ENCODE peak calls at places on chromosomes 7 and 10, in four cellular contexts. E is CD8-positive, alpha-beta T cell; L is astrocyte; U is astrocyte of the spinal cord. X is an unnamed sample.

GRCh38 chr10:4354382-4354812 is 471.6 kb upstream of the AKR1E2 start:
- DNase-seq in E (no peak), L (peak), U (peak), X (peak)

GRCh38 chr7:92827464-92827863 is 8.9 kb downstream of the CDK6 start:
- DNase-seq in E (no peak), L (peak), U (no peak), X (no peak)

GRCh38 chr7:124723012-124723411 is 42.6 kb downstream of the GPR37 start:
- DNase-seq in E (no peak), L (peak), U (peak), X (no peak)

GRCh38 chr7:93108003-93108402 is 9.8 kb downstream of the SAMD9 start:
- DNase-seq in E (no peak), L (no peak), U (no peak), X (no peak)

GRCh38 chr10:62992145-62992721 is 140.9 kb upstream of the NRBF2 start:
- DNase-seq in E (no peak), L (peak), U (peak), X (no peak)

GRCh38 chr7:87364246-87364645 is 18.8 kb downstream of the CROT start:
- DNase-seq in E (no peak), L (no peak), U (no peak), X (no peak)

GRCh38 chr7:144835166-144835611 is 664 bp downstream of the TPK1 start:
- DNase-seq in E (peak), L (peak), U (peak), X (no peak)

GRCh38 chr7:155549226-155549625 is 2.9 kb upstream of the CNPY1 start:
- DNase-seq in E (no peak), L (no peak), U (no peak), X (no peak)

GRCh38 chr7:46134795-46135194 is 213.7 kb upstream of the IGFBP3 start:
- DNase-seq in E (no peak), L (no peak), U (no peak), X (no peak)

GRCh38 chr10:101273736-101274135 is 44.5 kb upstream of the LBX1 start:
- DNase-seq in E (no peak), L (no peak), U (no peak), X (no peak)

GRCh38 chr7:156105337-156106106 is 293.3 kb upstream of the SHH start:
- DNase-seq in E (no peak), L (no peak), U (no peak), X (peak)

GRCh38 chr7:102149416-102149815 is 137.3 kb upstream of the SH2B2 start:
- DNase-seq in E (no peak), L (no peak), U (no peak), X (no peak)

GRCh38 chr10:61901829-61902447 is 439 bp downstream of the ARID5B start:
- DNase-seq in E (no peak), L (peak), U (no peak), X (no peak)

GRCh38 chr7:134548877-134549276 is at the start of gene AKR1B15:
- DNase-seq in E (no peak), L (no peak), U (no peak), X (no peak)

GRCh38 chr10:88428442-88428841 is 154.7 kb downstream of the RNLS start:
- DNase-seq in E (no peak), L (peak), U (peak), X (no peak)

GRCh38 chr10:15518256-15518655 is 147.2 kb upstream of the FAM171A1 start:
- DNase-seq in E (no peak), L (peak), U (peak), X (peak)

GRCh38 chr7:93055543-93056107 is 62.2 kb downstream of the SAMD9 start:
- DNase-seq in E (no peak), L (peak), U (peak), X (no peak)

GRCh38 chr10:11177926-11178453 is 160.3 kb downstream of the CELF2 start:
- DNase-seq in E (peak), L (no peak), U (no peak), X (no peak)

GRCh38 chr7:50069613-50070012 is 23.4 kb downstream of the ZPBP start:
- DNase-seq in E (peak), L (peak), U (peak), X (no peak)

GRCh38 chr10:132746801-132747625 is 38.9 kb downstream of the NKX6-2 start:
- DNase-seq in E (no peak), L (no peak), U (no peak), X (no peak)

GRCh38 chr10:79140083-79140793 is 71.5 kb downstream of the ZMIZ1 start:
- DNase-seq in E (no peak), L (peak), U (no peak), X (no peak)

GRCh38 chr7:121107923-121108498 is 119.5 kb downstream of the CPED1 start:
- DNase-seq in E (no peak), L (peak), U (peak), X (peak)

GRCh38 chr10:49512121-49512809 is 26.7 kb downstream of the ERCC6 start:
- DNase-seq in E (no peak), L (peak), U (peak), X (peak)

GRCh38 chr7:148356303-148356702 is 234.3 kb upstream of the C7orf33 start:
- DNase-seq in E (no peak), L (no peak), U (no peak), X (peak)

GRCh38 chr10:132660385-132660784 is 122.8 kb downstream of the INPP5A start:
- DNase-seq in E (no peak), L (no peak), U (no peak), X (no peak)

GRCh38 chr10:103715430-103715829 is 139.9 kb downstream of the SH3PXD2A start:
- DNase-seq in E (no peak), L (peak), U (peak), X (no peak)

GRCh38 chr10:96642973-96643372 is 56.2 kb upstream of the TM9SF3 start:
- DNase-seq in E (peak), L (no peak), U (peak), X (no peak)

GRCh38 chr10:21750424-21750823 is 216.4 kb downstream of the MLLT10 start:
- DNase-seq in E (no peak), L (peak), U (no peak), X (no peak)

GRCh38 chr10:5566606-5567005 is 41.8 kb downstream of the CALML3 start:
- DNase-seq in E (no peak), L (no peak), U (no peak), X (no peak)

DNA sequence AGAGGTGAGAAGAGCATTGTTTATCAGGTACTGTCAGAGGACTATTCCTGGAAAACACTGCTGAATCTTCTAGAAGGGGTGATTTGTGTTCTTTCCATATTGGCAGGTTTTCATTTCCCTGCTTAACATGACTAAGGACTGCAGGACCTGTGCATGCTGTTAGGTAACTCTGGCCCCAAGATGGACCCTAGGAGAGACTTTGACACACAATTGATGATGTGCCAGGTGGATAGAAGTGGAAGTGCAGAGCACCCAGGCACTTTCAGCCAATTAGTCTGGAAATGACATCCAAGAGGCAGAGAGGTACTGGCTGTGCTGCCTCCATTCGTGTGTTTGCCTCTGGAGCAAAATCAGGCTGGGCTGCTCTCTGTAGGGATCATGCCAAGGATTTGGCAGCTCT is 496.3 kb upstream of the GALNT17 start:
- DNase-seq in E (no peak), L (no peak), U (no peak), X (no peak)
- TF ChIP-seq CTCF in E (no peak), L (no peak), U (no peak), X (no peak)

GRCh38 chr10:91410638-91411367 is 659 bp downstream of the HECTD2 start:
- DNase-seq in E (no peak), L (peak), U (peak), X (no peak)

GRCh38 chr10:91412688-91413087 is 2.5 kb downstream of the HECTD2 start:
- DNase-seq in E (no peak), L (no peak), U (no peak), X (no peak)

GRCh38 chr10:91409069-91409868 is 875 bp upstream of the HECTD2 start:
- DNase-seq in E (no peak), L (peak), U (peak), X (no peak)

GRCh38 chr10:91406322-91406721 is 3.8 kb upstream of the HECTD2 start:
- DNase-seq in E (no peak), L (no peak), U (no peak), X (no peak)

DNA sequence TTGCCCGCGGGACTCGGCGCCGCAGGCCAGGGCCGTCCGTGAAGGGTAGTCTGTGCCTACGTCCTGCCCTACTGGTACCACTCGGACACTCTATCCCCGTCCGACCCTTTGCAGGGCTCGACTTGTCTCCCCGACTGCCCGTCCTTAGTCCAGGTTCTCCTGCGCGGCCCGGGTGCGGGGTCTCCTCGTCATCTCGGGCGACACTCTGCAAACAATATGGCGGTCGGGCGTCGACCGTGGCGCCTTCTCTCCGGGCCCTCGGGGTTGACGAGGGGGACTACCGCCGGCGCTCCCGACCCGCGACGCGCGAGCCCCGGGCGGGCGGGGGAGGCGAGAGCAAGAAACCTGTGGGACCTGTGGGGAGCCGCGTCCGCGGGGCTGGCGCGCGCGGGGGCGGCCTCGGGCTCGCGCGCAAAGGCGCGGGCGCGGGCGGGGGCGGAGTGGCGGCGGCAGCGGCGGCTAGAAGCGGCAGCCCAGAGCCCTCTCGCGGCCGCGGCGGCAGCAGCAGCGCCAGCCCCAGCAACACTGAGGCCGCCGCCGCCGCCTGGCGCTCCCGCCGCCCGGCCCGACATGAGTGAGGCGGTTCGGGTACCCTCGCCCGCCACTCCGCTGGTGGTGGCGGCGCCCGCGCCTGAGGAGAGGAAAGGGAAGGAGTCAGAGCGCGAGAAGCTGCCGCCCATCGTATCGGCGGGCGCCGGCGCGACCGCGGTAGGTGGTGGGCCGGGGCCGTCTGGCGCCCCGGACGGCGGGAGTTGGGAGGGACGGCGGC is at the start of gene HECTD2:
- DNase-seq in E (peak), L (peak), U (peak), X (no peak)
- H3K4me3 ChIP-seq in E (peak), L (peak), U (peak), X (peak)

DNA sequence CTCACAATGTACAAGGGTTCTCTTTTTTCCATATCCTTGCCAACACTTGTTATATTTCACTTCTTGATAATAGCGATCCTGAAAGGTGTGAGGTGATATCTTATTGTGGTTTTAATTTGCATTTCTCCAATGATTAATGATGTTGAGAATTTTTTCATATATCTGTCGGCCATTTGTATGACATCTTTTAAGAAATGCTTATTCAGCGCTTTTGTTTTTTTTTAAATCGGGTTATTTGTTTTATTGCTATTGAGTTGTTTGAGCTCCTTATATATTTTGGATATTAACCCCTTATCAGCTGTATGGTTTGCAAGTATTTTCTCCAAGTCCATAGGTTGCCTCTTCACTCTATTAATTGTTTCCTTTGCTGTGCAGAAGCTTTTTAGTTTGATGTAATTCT is 218.8 kb downstream of the MTERF1 start:
- DNase-seq in E (no peak), L (no peak), U (no peak), X (no peak)
- TF ChIP-seq CTCF in E (no peak), L (no peak), U (no peak), X (no peak)

DNA sequence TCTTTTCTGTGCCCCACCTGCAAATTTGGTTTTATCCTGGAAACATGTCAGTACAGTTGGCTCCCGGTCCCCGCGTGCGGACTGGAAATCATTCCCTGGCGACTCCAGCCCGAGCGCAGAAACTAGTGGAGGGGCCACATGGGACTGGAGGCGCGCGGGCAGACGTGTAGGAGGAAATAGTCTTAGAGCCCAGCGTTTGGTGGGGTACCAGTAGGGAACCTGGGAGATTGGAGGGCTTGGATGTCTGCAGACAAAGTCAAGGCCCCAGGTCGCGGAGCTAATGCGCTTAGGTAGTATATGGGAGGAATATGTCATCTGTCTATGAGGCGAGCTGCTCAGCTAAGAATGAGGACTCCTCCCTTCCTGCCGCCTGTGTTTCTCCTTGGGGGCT is 1.3 kb downstream of the GALNT17 start:
- DNase-seq in E (no peak), L (no peak), U (no peak), X (no peak)
- H3K4me3 ChIP-seq in E (no peak), L (peak), U (no peak), X (no peak)